ENCODE peak calls at places on chromosome 22, in five cellular contexts. One of them, this sample, is unnamed.

GRCh38 chr22:27723150-27723549 is 78.4 kb downstream of the MN1 start:
- DNase-seq in astrocyte of the spinal cord: no peak
- DNase-seq in fibroblast of the aortic adventitia: no peak
- DNase-seq in CD8-positive, alpha-beta T cell: no peak
- DNase-seq in IMR-90: no peak
- DNase-seq in this sample: no peak

GRCh38 chr22:33758125-33758483 is 162.2 kb downstream of the LARGE1 start:
- DNase-seq in IMR-90: no peak
- DNase-seq in astrocyte of the spinal cord: no peak
- DNase-seq in fibroblast of the aortic adventitia: no peak
- DNase-seq in CD8-positive, alpha-beta T cell: no peak
- DNase-seq in this sample: no peak

GRCh38 chr22:21726650-21727049 is 8.9 kb downstream of the YPEL1 start:
- DNase-seq in CD8-positive, alpha-beta T cell: peak; percentile 30
- DNase-seq in IMR-90: no peak
- DNase-seq in astrocyte of the spinal cord: no peak
- DNase-seq in fibroblast of the aortic adventitia: no peak
- DNase-seq in this sample: peak; percentile 78

GRCh38 chr22:32281092-32281491 is 25.9 kb upstream of the SLC5A4 start:
- DNase-seq in fibroblast of the aortic adventitia: peak; percentile 2
- DNase-seq in IMR-90: no peak
- DNase-seq in astrocyte of the spinal cord: peak; percentile 65
- DNase-seq in CD8-positive, alpha-beta T cell: no peak
- DNase-seq in this sample: no peak

GRCh38 chr22:28013611-28014010 is 94.6 kb upstream of the PITPNB start:
- DNase-seq in CD8-positive, alpha-beta T cell: no peak
- DNase-seq in fibroblast of the aortic adventitia: no peak
- DNase-seq in IMR-90: no peak
- DNase-seq in astrocyte of the spinal cord: no peak
- DNase-seq in this sample: no peak

GRCh38 chr22:17112491-17113042 is 8.6 kb downstream of the TMEM121B start:
- DNase-seq in IMR-90: no peak
- DNase-seq in fibroblast of the aortic adventitia: no peak
- DNase-seq in astrocyte of the spinal cord: no peak
- DNase-seq in CD8-positive, alpha-beta T cell: no peak
- DNase-seq in this sample: no peak

GRCh38 chr22:27507935-27508504 is 293.5 kb downstream of the MN1 start:
- DNase-seq in IMR-90: peak; percentile 66
- DNase-seq in fibroblast of the aortic adventitia: peak; percentile 35
- DNase-seq in CD8-positive, alpha-beta T cell: no peak
- DNase-seq in astrocyte of the spinal cord: no peak
- DNase-seq in this sample: no peak

GRCh38 chr22:29166180-29166579 is 39.5 kb upstream of the EMID1 start:
- DNase-seq in astrocyte of the spinal cord: no peak
- DNase-seq in IMR-90: no peak
- DNase-seq in CD8-positive, alpha-beta T cell: no peak
- DNase-seq in fibroblast of the aortic adventitia: no peak
- DNase-seq in this sample: no peak

GRCh38 chr22:48444320-48445112 is 1383.2 kb downstream of the BRD1 start:
- DNase-seq in astrocyte of the spinal cord: no peak
- DNase-seq in CD8-positive, alpha-beta T cell: no peak
- DNase-seq in fibroblast of the aortic adventitia: no peak
- DNase-seq in IMR-90: no peak
- DNase-seq in this sample: no peak

GRCh38 chr22:37533995-37534394 is 14.8 kb upstream of the CARD10 start:
- DNase-seq in IMR-90: peak; percentile 88
- DNase-seq in fibroblast of the aortic adventitia: peak; percentile 87
- DNase-seq in astrocyte of the spinal cord: peak; percentile 83
- DNase-seq in CD8-positive, alpha-beta T cell: no peak
- DNase-seq in this sample: no peak

GRCh38 chr22:24407278-24407665 is 20.1 kb upstream of the ADORA2A start:
- DNase-seq in CD8-positive, alpha-beta T cell: no peak
- DNase-seq in IMR-90: no peak
- DNase-seq in astrocyte of the spinal cord: no peak
- DNase-seq in fibroblast of the aortic adventitia: no peak
- DNase-seq in this sample: no peak

GRCh38 chr22:49140921-49141680 is 686.6 kb downstream of the BRD1 start:
- DNase-seq in IMR-90: no peak
- DNase-seq in astrocyte of the spinal cord: no peak
- DNase-seq in fibroblast of the aortic adventitia: no peak
- DNase-seq in CD8-positive, alpha-beta T cell: no peak
- DNase-seq in this sample: no peak

GRCh38 chr22:36563898-36564297 is 34.9 kb upstream of the EIF3D start:
- DNase-seq in CD8-positive, alpha-beta T cell: no peak
- DNase-seq in fibroblast of the aortic adventitia: no peak
- DNase-seq in IMR-90: no peak
- DNase-seq in astrocyte of the spinal cord: no peak
- DNase-seq in this sample: no peak

GRCh38 chr22:34973016-34973415 is 92.9 kb upstream of the ISX start:
- DNase-seq in astrocyte of the spinal cord: no peak
- DNase-seq in IMR-90: no peak
- DNase-seq in fibroblast of the aortic adventitia: no peak
- DNase-seq in CD8-positive, alpha-beta T cell: no peak
- DNase-seq in this sample: no peak

GRCh38 chr22:27801616-27802388 is at the start of gene MN1:
- DNase-seq in fibroblast of the aortic adventitia: peak; percentile 63
- DNase-seq in CD8-positive, alpha-beta T cell: peak; percentile 56
- DNase-seq in astrocyte of the spinal cord: peak; percentile 67
- DNase-seq in IMR-90: peak; percentile 35
- DNase-seq in this sample: peak; percentile 39

GRCh38 chr22:48431536-48432315 is 1395.9 kb downstream of the BRD1 start:
- DNase-seq in CD8-positive, alpha-beta T cell: no peak
- DNase-seq in astrocyte of the spinal cord: no peak
- DNase-seq in IMR-90: no peak
- DNase-seq in fibroblast of the aortic adventitia: no peak
- DNase-seq in this sample: no peak

GRCh38 chr22:44351685-44352377 is 39.1 kb upstream of the SHISAL1 start:
- DNase-seq in IMR-90: peak; percentile 95
- DNase-seq in astrocyte of the spinal cord: peak; percentile 92
- DNase-seq in fibroblast of the aortic adventitia: peak; percentile 94
- DNase-seq in CD8-positive, alpha-beta T cell: no peak
- DNase-seq in this sample: no peak

GRCh38 chr22:32202539-32203180 is 2.2 kb downstream of the RFPL2 start:
- DNase-seq in IMR-90: peak; percentile 22
- DNase-seq in fibroblast of the aortic adventitia: peak; percentile 15
- DNase-seq in astrocyte of the spinal cord: peak; percentile 23
- DNase-seq in CD8-positive, alpha-beta T cell: no peak
- DNase-seq in this sample: peak; percentile 18

GRCh38 chr22:47304191-47304831 is 541.9 kb downstream of the TBC1D22A start:
- DNase-seq in astrocyte of the spinal cord: no peak
- DNase-seq in CD8-positive, alpha-beta T cell: no peak
- DNase-seq in IMR-90: no peak
- DNase-seq in fibroblast of the aortic adventitia: no peak
- DNase-seq in this sample: no peak

GRCh38 chr22:47605886-47606285 is 843.4 kb downstream of the TBC1D22A start:
- DNase-seq in astrocyte of the spinal cord: no peak
- DNase-seq in CD8-positive, alpha-beta T cell: no peak
- DNase-seq in IMR-90: no peak
- DNase-seq in fibroblast of the aortic adventitia: no peak
- DNase-seq in this sample: no peak

GRCh38 chr22:36753120-36753802 is 22.7 kb downstream of the IFT27 start:
- DNase-seq in CD8-positive, alpha-beta T cell: no peak
- DNase-seq in astrocyte of the spinal cord: no peak
- DNase-seq in fibroblast of the aortic adventitia: no peak
- DNase-seq in IMR-90: no peak
- DNase-seq in this sample: no peak

GRCh38 chr22:50482107-50483074 is 1.0 kb downstream of the ADM2 start:
- DNase-seq in fibroblast of the aortic adventitia: no peak
- DNase-seq in IMR-90: no peak
- DNase-seq in astrocyte of the spinal cord: no peak
- DNase-seq in CD8-positive, alpha-beta T cell: no peak
- DNase-seq in this sample: no peak

GRCh38 chr22:47400701-47401591 is 638.5 kb downstream of the TBC1D22A start:
- DNase-seq in fibroblast of the aortic adventitia: no peak
- DNase-seq in astrocyte of the spinal cord: no peak
- DNase-seq in IMR-90: no peak
- DNase-seq in CD8-positive, alpha-beta T cell: no peak
- DNase-seq in this sample: no peak

GRCh38 chr22:35619336-35620094 is 2.4 kb upstream of the MB start:
- DNase-seq in fibroblast of the aortic adventitia: no peak
- DNase-seq in IMR-90: no peak
- DNase-seq in CD8-positive, alpha-beta T cell: no peak
- DNase-seq in astrocyte of the spinal cord: no peak
- DNase-seq in this sample: no peak

GRCh38 chr22:35893698-35894097 is 134.9 kb downstream of the RBFOX2 start:
- DNase-seq in CD8-positive, alpha-beta T cell: no peak
- DNase-seq in astrocyte of the spinal cord: no peak
- DNase-seq in IMR-90: peak; percentile 43
- DNase-seq in fibroblast of the aortic adventitia: no peak
- DNase-seq in this sample: no peak

GRCh38 chr22:27988704-27989103 is 69.6 kb upstream of the PITPNB start:
- DNase-seq in IMR-90: no peak
- DNase-seq in astrocyte of the spinal cord: no peak
- DNase-seq in fibroblast of the aortic adventitia: no peak
- DNase-seq in CD8-positive, alpha-beta T cell: no peak
- DNase-seq in this sample: no peak

GRCh38 chr22:35539910-35540599 is 576 bp upstream of the RASD2 start:
- DNase-seq in fibroblast of the aortic adventitia: no peak
- DNase-seq in astrocyte of the spinal cord: no peak
- DNase-seq in CD8-positive, alpha-beta T cell: peak; percentile 74
- DNase-seq in IMR-90: peak; percentile 22
- DNase-seq in this sample: no peak

GRCh38 chr22:32858121-32858703 is 56.7 kb downstream of the TIMP3 start:
- DNase-seq in CD8-positive, alpha-beta T cell: no peak
- DNase-seq in astrocyte of the spinal cord: no peak
- DNase-seq in IMR-90: no peak
- DNase-seq in fibroblast of the aortic adventitia: no peak
- DNase-seq in this sample: no peak

GRCh38 chr22:28873183-28873964 is 10.0 kb upstream of the ZNRF3 start:
- DNase-seq in fibroblast of the aortic adventitia: no peak
- DNase-seq in IMR-90: peak; percentile 22
- DNase-seq in CD8-positive, alpha-beta T cell: no peak
- DNase-seq in astrocyte of the spinal cord: no peak
- DNase-seq in this sample: no peak

GRCh38 chr22:44764974-44765373 is 12.6 kb downstream of the ARHGAP8 start:
- DNase-seq in fibroblast of the aortic adventitia: no peak
- DNase-seq in CD8-positive, alpha-beta T cell: no peak
- DNase-seq in astrocyte of the spinal cord: no peak
- DNase-seq in IMR-90: no peak
- DNase-seq in this sample: no peak

GRCh38 chr22:49773531-49773930 is 54.1 kb downstream of the BRD1 start:
- DNase-seq in CD8-positive, alpha-beta T cell: no peak
- DNase-seq in astrocyte of the spinal cord: no peak
- DNase-seq in IMR-90: no peak
- DNase-seq in fibroblast of the aortic adventitia: no peak
- DNase-seq in this sample: no peak

DNA sequence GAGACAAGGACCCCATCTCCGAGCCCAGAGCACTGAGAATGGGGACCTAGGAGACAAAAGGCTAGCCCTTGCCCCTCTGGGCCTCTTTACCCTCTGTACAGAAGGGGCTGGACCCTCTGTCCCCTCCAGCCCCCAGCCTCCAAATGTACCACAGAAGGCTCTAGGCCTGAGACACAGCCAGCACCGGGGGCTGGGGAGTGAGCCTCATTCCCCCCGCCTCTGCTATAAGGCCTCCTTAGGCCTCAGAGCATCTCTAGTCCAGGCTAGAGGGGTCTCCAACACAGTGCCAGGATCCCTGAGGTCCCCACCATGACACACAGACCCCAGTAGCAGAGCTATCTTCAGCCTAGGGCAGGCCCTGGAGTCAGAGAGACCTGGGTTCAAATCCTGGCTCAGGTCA is 4.8 kb downstream of the SMTN start:
- DNase-seq in CD8-positive, alpha-beta T cell: no peak
- DNase-seq in astrocyte of the spinal cord: no peak
- DNase-seq in fibroblast of the aortic adventitia: no peak
- DNase-seq in IMR-90: no peak
- DNase-seq in this sample: no peak
- H3K4me3 ChIP-seq in CD8-positive, alpha-beta T cell: no peak overlapping the region
- H3K4me3 ChIP-seq in astrocyte of the spinal cord: no peak overlapping the region
- H3K4me3 ChIP-seq in fibroblast of the aortic adventitia: no peak overlapping the region
- H3K4me3 ChIP-seq in IMR-90: no peak overlapping the region
- H3K4me3 ChIP-seq in this sample: no peak overlapping the region

GRCh38 chr22:19955241-19956128 is 13.9 kb upstream of the TXNRD2 start:
- DNase-seq in fibroblast of the aortic adventitia: no peak
- DNase-seq in astrocyte of the spinal cord: no peak
- DNase-seq in CD8-positive, alpha-beta T cell: no peak
- DNase-seq in IMR-90: no peak
- DNase-seq in this sample: no peak
- H3K4me3 ChIP-seq in fibroblast of the aortic adventitia: no peak overlapping the region
- H3K4me3 ChIP-seq in astrocyte of the spinal cord: no peak overlapping the region
- H3K4me3 ChIP-seq in CD8-positive, alpha-beta T cell: no peak overlapping the region
- H3K4me3 ChIP-seq in IMR-90: no peak overlapping the region
- H3K4me3 ChIP-seq in this sample: no peak overlapping the region

GRCh38 chr22:42608481-42609361 is 6.0 kb downstream of the POLDIP3 start:
- DNase-seq in IMR-90: peak; percentile 76
- DNase-seq in CD8-positive, alpha-beta T cell: no peak
- DNase-seq in astrocyte of the spinal cord: peak; percentile 81
- DNase-seq in fibroblast of the aortic adventitia: peak; percentile 53
- DNase-seq in this sample: no peak
- H3K4me3 ChIP-seq in IMR-90: no peak overlapping the region
- H3K4me3 ChIP-seq in CD8-positive, alpha-beta T cell: no peak overlapping the region
- H3K4me3 ChIP-seq in astrocyte of the spinal cord: peak overlapping the region; percentile 20
- H3K4me3 ChIP-seq in fibroblast of the aortic adventitia: no peak overlapping the region
- H3K4me3 ChIP-seq in this sample: no peak overlapping the region

GRCh38 chr22:40518840-40519239 is 117.7 kb downstream of the MRTFA start:
- DNase-seq in astrocyte of the spinal cord: no peak
- DNase-seq in IMR-90: no peak
- DNase-seq in CD8-positive, alpha-beta T cell: no peak
- DNase-seq in fibroblast of the aortic adventitia: no peak
- DNase-seq in this sample: no peak

GRCh38 chr22:40519948-40520331 is 116.6 kb downstream of the MRTFA start:
- DNase-seq in fibroblast of the aortic adventitia: no peak
- DNase-seq in CD8-positive, alpha-beta T cell: no peak
- DNase-seq in IMR-90: no peak
- DNase-seq in astrocyte of the spinal cord: no peak
- DNase-seq in this sample: no peak

GRCh38 chr22:40520562-40520961 is 116.0 kb downstream of the MRTFA start:
- DNase-seq in astrocyte of the spinal cord: no peak
- DNase-seq in CD8-positive, alpha-beta T cell: no peak
- DNase-seq in IMR-90: no peak
- DNase-seq in fibroblast of the aortic adventitia: no peak
- DNase-seq in this sample: no peak

GRCh38 chr22:40519284-40519947 is 117.1 kb downstream of the MRTFA start:
- DNase-seq in CD8-positive, alpha-beta T cell: no peak
- DNase-seq in astrocyte of the spinal cord: no peak
- DNase-seq in IMR-90: no peak
- DNase-seq in fibroblast of the aortic adventitia: no peak
- DNase-seq in this sample: no peak

DNA sequence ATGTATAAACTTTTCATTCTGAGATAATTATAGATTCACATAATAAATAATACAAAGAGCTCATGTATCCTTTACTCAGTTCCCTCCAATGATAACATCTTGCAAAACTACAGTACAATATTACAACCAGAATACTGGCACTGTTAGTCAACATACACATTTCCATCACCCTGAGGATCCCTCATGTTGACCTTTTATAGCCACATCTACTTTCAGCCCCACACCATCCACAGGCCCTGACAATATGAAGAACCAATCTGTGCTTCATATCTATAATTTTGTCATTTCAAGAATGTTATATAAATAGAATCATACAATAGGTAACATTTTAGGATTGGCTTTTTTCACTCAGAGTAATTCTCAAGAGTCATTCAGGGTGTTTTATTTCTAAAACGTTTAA is 115.5 kb downstream of the MRTFA start:
- DNase-seq in IMR-90: no peak
- DNase-seq in fibroblast of the aortic adventitia: no peak
- DNase-seq in astrocyte of the spinal cord: no peak
- DNase-seq in CD8-positive, alpha-beta T cell: no peak
- DNase-seq in this sample: no peak
- H3K4me3 ChIP-seq in IMR-90: no peak overlapping the region
- H3K4me3 ChIP-seq in fibroblast of the aortic adventitia: no peak overlapping the region
- H3K4me3 ChIP-seq in astrocyte of the spinal cord: no peak overlapping the region
- H3K4me3 ChIP-seq in CD8-positive, alpha-beta T cell: no peak overlapping the region
- H3K4me3 ChIP-seq in this sample: no peak overlapping the region